ENCODE peak calls at places on chromosomes 13 and 19, in five cellular contexts. Y is thoracic aorta, C is suprapubic skin, A is Calu3, G is osteoblast. K is an unnamed sample.

GRCh38 chr19:39481229-39481545 is 549 bp downstream of the TIMM50 start:
- DNase-seq in Y (no peak), C (no peak), A (no peak), G (peak; percentile 68), K (no peak)

GRCh38 chr13:103799028-103799427 is 732.8 kb upstream of the SLC10A2 start:
- DNase-seq in Y (no peak), C (no peak), A (no peak), G (peak; percentile 3), K (no peak)

GRCh38 chr13:111976474-111977183 is 90.3 kb upstream of the SOX1 start:
- DNase-seq in Y (no peak), C (no peak), A (no peak), G (no peak), K (no peak)

GRCh38 chr13:111174377-111174776 is 59.3 kb downstream of the ARHGEF7 start:
- DNase-seq in Y (no peak), C (no peak), A (no peak), G (no peak), K (no peak)

GRCh38 chr13:109759609-109760008 is 26.8 kb downstream of the IRS2 start:
- DNase-seq in Y (no peak), C (no peak), A (no peak), G (no peak), K (no peak)

GRCh38 chr19:51691122-51692064 is 1.7 kb upstream of the SPACA6 start:
- DNase-seq in Y (no peak), C (peak; percentile 58), A (no peak), G (peak; percentile 85), K (no peak)

GRCh38 chr13:32902898-32903297 is 113.3 kb upstream of the KL start:
- DNase-seq in Y (peak; percentile 17), C (peak; percentile 86), A (no peak), G (peak; percentile 46), K (no peak)

GRCh38 chr19:3606690-3607289 is at the start of gene TBXA2R:
- DNase-seq in Y (peak; percentile 52), C (no peak), A (peak; percentile 54), G (peak; percentile 100), K (no peak)

GRCh38 chr13:94749162-94749561 is 36.8 kb upstream of the SOX21 start:
- DNase-seq in Y (no peak), C (no peak), A (no peak), G (no peak), K (no peak)

GRCh38 chr13:51311957-51312520 is 27.5 kb upstream of the SERPINE3 start:
- DNase-seq in Y (no peak), C (no peak), A (no peak), G (no peak), K (peak; percentile 25)

GRCh38 chr19:3783660-3784584 is 2.3 kb downstream of the MATK start:
- DNase-seq in Y (no peak), C (no peak), A (no peak), G (peak; percentile 72), K (no peak)

GRCh38 chr19:31352296-31352781 is 3.1 kb upstream of the TSHZ3 start:
- DNase-seq in Y (no peak), C (no peak), A (no peak), G (no peak), K (no peak)

GRCh38 chr19:50005428-50005827 is 19.7 kb downstream of the VRK3 start:
- DNase-seq in Y (no peak), C (no peak), A (no peak), G (no peak), K (no peak)

GRCh38 chr19:50003810-50004419 is 21.3 kb downstream of the VRK3 start:
- DNase-seq in Y (peak; percentile 59), C (no peak), A (peak; percentile 72), G (peak; percentile 99), K (no peak)

GRCh38 chr19:50007947-50008346 is 17.2 kb downstream of the VRK3 start:
- DNase-seq in Y (no peak), C (no peak), A (no peak), G (no peak), K (no peak)

GRCh38 chr19:50007170-50007569 is 18.0 kb downstream of the VRK3 start:
- DNase-seq in Y (no peak), C (no peak), A (no peak), G (no peak), K (no peak)

GRCh38 chr19:50008532-50008931 is 16.6 kb downstream of the VRK3 start:
- DNase-seq in Y (no peak), C (no peak), A (no peak), G (no peak), K (no peak)
- TF ChIP-seq CTCF in Y (no peak), C (no peak), A (no peak), G (peak; percentile 13), K (no peak)

DNA sequence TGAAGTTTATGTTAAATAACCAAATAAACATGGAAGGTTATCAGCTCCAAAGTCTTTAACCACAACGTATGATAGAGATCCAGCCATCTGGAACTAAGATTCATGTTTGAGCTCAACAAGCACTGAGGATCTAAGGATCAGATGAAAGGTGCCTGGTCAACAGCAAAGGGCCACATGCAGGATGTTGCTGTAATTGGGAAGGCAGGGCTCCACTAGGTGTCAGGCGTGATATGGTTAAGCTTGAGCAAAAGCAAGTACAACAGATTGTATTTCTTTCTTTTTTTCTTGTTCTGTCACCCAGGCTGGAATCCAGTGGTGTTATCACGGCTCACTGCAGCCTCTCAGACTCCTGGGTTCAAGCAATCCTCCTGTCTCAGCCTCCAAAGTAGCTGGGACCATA is 12.0 kb downstream of the EBPL start:
- DNase-seq in Y (no peak), C (no peak), A (peak; percentile 10), G (no peak), K (peak; percentile 11)
- TF ChIP-seq CTCF in Y (no peak), C (no peak), A (no peak), G (peak; percentile 39), K (no peak)

GRCh38 chr13:25059166-25059565 is 36.8 kb upstream of the PABPC3 start:
- DNase-seq in Y (no peak), C (no peak), A (no peak), G (no peak), K (no peak)

GRCh38 chr13:25065974-25066770 is 29.8 kb upstream of the PABPC3 start:
- DNase-seq in Y (no peak), C (no peak), A (no peak), G (no peak), K (no peak)

GRCh38 chr13:25059943-25060342 is 36.0 kb upstream of the PABPC3 start:
- DNase-seq in Y (no peak), C (no peak), A (no peak), G (no peak), K (no peak)

GRCh38 chr13:25064396-25064795 is 31.5 kb upstream of the PABPC3 start:
- DNase-seq in Y (no peak), C (no peak), A (no peak), G (no peak), K (no peak)

DNA sequence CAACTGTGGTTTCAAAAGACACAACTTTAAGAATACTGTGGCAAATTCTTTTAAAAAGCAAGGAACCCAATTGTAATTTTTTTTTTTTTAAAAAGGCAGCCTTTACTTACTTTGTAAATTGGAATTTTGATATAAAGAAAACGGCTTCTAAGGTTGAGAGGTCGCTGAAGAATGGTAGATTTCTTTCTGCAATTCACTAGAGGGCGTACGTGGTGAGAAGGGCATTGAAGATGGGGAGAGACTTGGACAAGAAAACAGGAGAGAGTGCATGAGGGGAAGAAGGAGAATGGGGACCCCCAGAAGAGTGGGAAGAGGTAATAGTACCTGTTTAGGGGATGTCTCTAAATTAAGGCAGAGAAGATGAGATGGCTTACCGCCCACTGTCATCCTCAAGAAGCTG is 33.5 kb upstream of the PABPC3 start:
- DNase-seq in Y (no peak), C (no peak), A (no peak), G (no peak), K (no peak)
- TF ChIP-seq CTCF in Y (no peak), C (no peak), A (no peak), G (no peak), K (no peak)

GRCh38 chr19:46065486-46065885 is 24.7 kb upstream of the IGFL4 start:
- DNase-seq in Y (no peak), C (no peak), A (no peak), G (no peak), K (no peak)
- TF ChIP-seq CTCF in Y (no peak), C (no peak), A (no peak), G (no peak), K (no peak)

DNA sequence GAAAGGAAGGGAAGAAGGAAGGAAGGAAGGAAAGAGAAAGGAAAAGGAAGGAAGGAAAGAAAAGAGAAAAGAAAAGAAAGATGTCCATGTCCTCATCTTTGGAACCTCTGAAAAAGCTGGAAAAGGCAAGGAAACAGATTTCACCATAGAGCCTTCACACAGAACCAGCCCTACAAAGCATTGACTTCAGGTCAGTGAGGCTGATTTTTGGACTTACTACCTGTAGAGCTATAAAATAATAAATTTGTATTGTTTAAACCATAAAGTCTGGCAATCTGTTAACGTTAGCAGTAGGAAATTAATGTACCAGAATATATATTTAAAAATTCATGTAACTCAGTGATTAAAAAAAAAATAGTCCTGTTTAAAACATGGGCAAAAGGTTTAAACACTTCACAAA is 130.1 kb downstream of the PIBF1 start:
- DNase-seq in Y (no peak), C (no peak), A (no peak), G (no peak), K (no peak)
- TF ChIP-seq CTCF in Y (no peak), C (no peak), A (no peak), G (no peak), K (no peak)